ENCODE peak calls at places on chromosomes 2 and 18, in six cellular contexts. Z is H4, X is A172, A is NCI-H1092 treated with DMSO at 0.1 percent for 48 hours, J is HuH-7.5, B is activated T-cell treated with anti-CD3 and anti-CD28 coated beads for 48 hours. T is an unnamed sample.

GRCh38 chr2:160380613-160381012 is 113.0 kb downstream of the RBMS1 start:
- DNase-seq in B (no peak), J (no peak), X (no peak), A (no peak), Z (no peak), T (no peak)

GRCh38 chr2:212939777-212940531 is 211.5 kb downstream of the IKZF2 start:
- DNase-seq in Z (no peak), J (no peak), B (no peak), X (no peak), A (peak; percentile 93), T (no peak)

GRCh38 chr18:74906189-74906588 is 302.8 kb downstream of the PTGR3 start:
- DNase-seq in B (no peak), X (no peak), Z (peak; percentile 45), A (peak; percentile 84), J (no peak), T (no peak)

GRCh38 chr18:77087391-77088141 is 45.0 kb downstream of the MBP start:
- DNase-seq in B (no peak), X (no peak), A (no peak), Z (no peak), J (no peak), T (no peak)

GRCh38 chr2:52880872-52881271 is 886.7 kb upstream of the CHAC2 start:
- DNase-seq in Z (no peak), X (no peak), A (no peak), J (no peak), B (no peak), T (no peak)

GRCh38 chr2:101972621-101973434 is 18.9 kb upstream of the IL1R2 start:
- DNase-seq in A (no peak), X (no peak), J (no peak), Z (no peak), B (no peak), T (no peak)

GRCh38 chr18:56402872-56403516 is 235.4 kb downstream of the TXNL1 start:
- DNase-seq in B (no peak), J (no peak), Z (peak; percentile 79), X (peak; percentile 78), A (no peak), T (no peak)

GRCh38 chr2:188410504-188411235 is 119.0 kb downstream of the GULP1 start:
- DNase-seq in A (no peak), J (no peak), X (peak; percentile 20), Z (peak; percentile 46), B (no peak), T (no peak)

GRCh38 chr2:3198119-3198518 is 179.5 kb downstream of the EIPR1 start:
- DNase-seq in B (no peak), A (no peak), Z (no peak), J (no peak), X (no peak), T (no peak)

GRCh38 chr2:38765149-38765548 is 12.9 kb upstream of the GEMIN6 start:
- DNase-seq in B (no peak), A (no peak), X (peak; percentile 93), J (no peak), Z (no peak), T (no peak)

GRCh38 chr2:7555260-7555659 is 638.0 kb downstream of the RNF144A start:
- DNase-seq in B (no peak), Z (no peak), X (no peak), J (no peak), A (no peak), T (no peak)

GRCh38 chr2:62410015-62410453 is 96.0 kb downstream of the TMEM17 start:
- DNase-seq in J (no peak), A (no peak), B (no peak), Z (no peak), X (no peak), T (no peak)

GRCh38 chr2:181904022-181904632 is 12.6 kb downstream of the ITPRID2 start:
- DNase-seq in J (no peak), X (peak; percentile 43), A (peak; percentile 16), Z (peak; percentile 21), B (no peak), T (no peak)

GRCh38 chr2:191014653-191015020 is 666 bp upstream of the STAT1 start:
- DNase-seq in Z (no peak), X (no peak), B (no peak), J (no peak), A (no peak), T (no peak)

GRCh38 chr18:22988208-22988607 is 55.1 kb downstream of the RBBP8 start:
- DNase-seq in B (no peak), J (no peak), A (no peak), X (no peak), Z (no peak), T (no peak)

GRCh38 chr2:223588251-223588650 is 13.9 kb downstream of the SCG2 start:
- DNase-seq in A (no peak), X (no peak), J (no peak), Z (no peak), B (no peak), T (no peak)

GRCh38 chr2:64865073-64865830 is 123.9 kb upstream of the SLC1A4 start:
- DNase-seq in J (peak; percentile 88), X (peak; percentile 51), Z (peak; percentile 43), B (peak; percentile 63), A (peak; percentile 42), T (peak; percentile 67)

GRCh38 chr2:82781516-82781915 is 1677.6 kb downstream of the SUCLG1 start:
- DNase-seq in B (no peak), X (no peak), A (no peak), Z (no peak), J (no peak), T (no peak)

GRCh38 chr2:110121592-110121991 is 6.0 kb upstream of the MALL start:
- DNase-seq in J (no peak), A (no peak), X (no peak), B (no peak), Z (no peak), T (no peak)

GRCh38 chr2:85053802-85054201 is 79.4 kb upstream of the TCF7L1 start:
- DNase-seq in X (peak; percentile 88), A (no peak), Z (no peak), J (no peak), B (no peak), T (no peak)

GRCh38 chr2:60355849-60356261 is 197.6 kb downstream of the BCL11A start:
- DNase-seq in X (no peak), Z (no peak), A (no peak), B (no peak), J (no peak), T (no peak)

GRCh38 chr2:121008978-121009377 is 273.3 kb downstream of the GLI2 start:
- DNase-seq in J (no peak), A (no peak), Z (no peak), X (peak; percentile 12), B (no peak), T (no peak)

GRCh38 chr2:17107131-17107530 is 411.1 kb downstream of the RAD51AP2 start:
- DNase-seq in A (no peak), Z (peak; percentile 11), B (no peak), X (no peak), J (no peak), T (no peak)

GRCh38 chr2:26630669-26631360 is 10.4 kb downstream of the CIB4 start:
- DNase-seq in A (no peak), B (no peak), Z (peak; percentile 53), X (peak; percentile 75), J (peak; percentile 62), T (no peak)

GRCh38 chr18:49582579-49582978 is 20.7 kb downstream of the LIPG start:
- DNase-seq in A (no peak), X (no peak), B (no peak), J (no peak), Z (peak; percentile 91), T (no peak)

GRCh38 chr2:7539077-7539476 is 621.9 kb downstream of the RNF144A start:
- DNase-seq in J (no peak), B (no peak), A (no peak), Z (no peak), X (no peak), T (no peak)

GRCh38 chr2:127649684-127650040 is 3.7 kb downstream of the GPR17 start:
- DNase-seq in B (peak; percentile 73), Z (peak; percentile 76), A (peak; percentile 54), X (peak; percentile 84), J (peak; percentile 93), T (peak; percentile 70)

GRCh38 chr2:203201426-203201825 is 37.4 kb upstream of the CYP20A1 start:
- DNase-seq in Z (no peak), B (no peak), X (no peak), J (no peak), A (no peak), T (no peak)

GRCh38 chr2:53075760-53076159 is 691.8 kb upstream of the CHAC2 start:
- DNase-seq in B (no peak), J (no peak), A (no peak), Z (no peak), X (no peak), T (no peak)

GRCh38 chr2:171598713-171599319 is 76.5 kb downstream of the CYBRD1 start:
- DNase-seq in B (peak; percentile 6), J (peak; percentile 60), Z (peak; percentile 54), A (peak; percentile 50), X (peak; percentile 64), T (peak; percentile 17)